ENCODE peak calls at places on chromosomes 2 and 18, in ten cellular contexts. H is neural crest cell; W is left ventricle myocardium superior; I is stimulated activated CD4-positive, alpha-beta T cell treated with anti-CD3 and anti-CD28 coated beads, Interleukin-2, amount 100 ng/mL, for 4 hours; D is amniotic stem cell; X is germinal center; Y is activated CD8-positive, alpha-beta memory T cell treated with anti-CD3 and anti-CD28 coated beads, Interleukin-2, amount 50 U/mL, for 48 hours; P is pons; R is activated T-cell treated with anti-CD3 and anti-CD28 coated beads for 1 hour; C is activated gamma-delta T cell treated with anti-CD3 and anti-CD28 coated beads, Interleukin-2, amount 50 U/mL, for 16 hours. V is an unnamed sample.

GRCh38 chr18:55345103-55345950 is 242.7 kb downstream of the TCF4 start:
- DNase-seq in H (no peak), W (no peak), I (no peak), D (no peak), X (no peak), Y (no peak), P (peak), R (no peak), C (no peak), V (no peak)

GRCh38 chr2:14492920-14493503 is 139.5 kb upstream of the LRATD1 start:
- DNase-seq in H (no peak), W (no peak), I (no peak), D (peak), X (no peak), Y (no peak), P (no peak), R (no peak), C (no peak), V (no peak)

GRCh38 chr2:238853218-238853617 is 5.3 kb downstream of the TWIST2 start:
- DNase-seq in H (no peak), W (no peak), I (no peak), D (no peak), X (no peak), Y (no peak), P (no peak), R (no peak), C (no peak), V (no peak)

GRCh38 chr2:128511731-128512663 is 193.3 kb upstream of the HS6ST1 start:
- DNase-seq in H (no peak), W (no peak), I (no peak), D (no peak), X (no peak), Y (no peak), P (no peak), R (no peak), C (no peak), V (no peak)

GRCh38 chr2:215356948-215357461 is 45.1 kb downstream of the ATIC start:
- DNase-seq in H (no peak), W (no peak), I (no peak), D (no peak), X (no peak), Y (no peak), P (no peak), R (no peak), C (no peak), V (no peak)

GRCh38 chr2:46548103-46548486 is 68.7 kb downstream of the TMEM247 start:
- DNase-seq in H (no peak), W (peak), I (no peak), D (no peak), X (no peak), Y (no peak), P (peak), R (no peak), C (no peak), V (no peak)

GRCh38 chr2:18546586-18546985 is 13.9 kb downstream of the RDH14 start:
- DNase-seq in H (no peak), W (no peak), I (no peak), D (no peak), X (no peak), Y (no peak), P (peak), R (no peak), C (no peak), V (no peak)

GRCh38 chr18:5628512-5629255 is 84.9 kb upstream of the EPB41L3 start:
- DNase-seq in H (peak), W (peak), I (no peak), D (no peak), X (peak), Y (peak), P (no peak), R (no peak), C (no peak), V (no peak)

GRCh38 chr18:7635948-7636347 is 68.8 kb downstream of the PTPRM start:
- DNase-seq in H (no peak), W (no peak), I (no peak), D (no peak), X (no peak), Y (no peak), P (no peak), R (no peak), C (no peak), V (no peak)

GRCh38 chr2:4884117-4884571 is 808.0 kb upstream of the SOX11 start:
- DNase-seq in H (no peak), W (no peak), I (no peak), D (no peak), X (no peak), Y (no peak), P (no peak), R (no peak), C (no peak), V (no peak)

GRCh38 chr18:46416706-46417638 is 240.0 kb downstream of the LOXHD1 start:
- DNase-seq in H (no peak), W (no peak), I (no peak), D (no peak), X (peak), Y (no peak), P (no peak), R (no peak), C (no peak), V (no peak)

GRCh38 chr18:41162781-41163180 is 792.3 kb upstream of the PIK3C3 start:
- DNase-seq in H (no peak), W (no peak), I (no peak), D (no peak), X (no peak), Y (no peak), P (no peak), R (no peak), C (no peak), V (no peak)

GRCh38 chr18:40883271-40883670 is 1071.8 kb upstream of the PIK3C3 start:
- DNase-seq in H (no peak), W (no peak), I (no peak), D (no peak), X (no peak), Y (no peak), P (no peak), R (no peak), C (no peak), V (no peak)

GRCh38 chr18:63823516-63824219 is 48.5 kb downstream of the SERPINB7 start:
- DNase-seq in H (peak), W (peak), I (no peak), D (no peak), X (no peak), Y (peak), P (peak), R (no peak), C (no peak), V (no peak)

GRCh38 chr2:151269798-151270568 is 8.3 kb upstream of the RBM43 start:
- DNase-seq in H (no peak), W (no peak), I (no peak), D (no peak), X (no peak), Y (no peak), P (no peak), R (no peak), C (no peak), V (no peak)

GRCh38 chr18:52950153-52950552 is 610.2 kb downstream of the DCC start:
- DNase-seq in H (no peak), W (no peak), I (no peak), D (no peak), X (no peak), Y (no peak), P (no peak), R (no peak), C (no peak), V (no peak)

GRCh38 chr2:108604196-108604595 is 69.9 kb downstream of the LIMS1 start:
- DNase-seq in H (no peak), W (no peak), I (no peak), D (no peak), X (no peak), Y (no peak), P (no peak), R (no peak), C (no peak), V (no peak)

GRCh38 chr2:44450082-44450481 is 88.3 kb downstream of the CAMKMT start:
- DNase-seq in H (no peak), W (no peak), I (no peak), D (no peak), X (no peak), Y (no peak), P (no peak), R (no peak), C (no peak), V (no peak)

GRCh38 chr2:57515366-57515765 is 531.2 kb upstream of the VRK2 start:
- DNase-seq in H (no peak), W (no peak), I (no peak), D (no peak), X (no peak), Y (no peak), P (no peak), R (no peak), C (no peak), V (no peak)

GRCh38 chr2:72214429-72215143 is 66.9 kb upstream of the CYP26B1 start:
- DNase-seq in H (no peak), W (no peak), I (no peak), D (peak), X (no peak), Y (no peak), P (no peak), R (no peak), C (no peak), V (no peak)

GRCh38 chr2:216391401-216391800 is 19.1 kb upstream of the MARCHF4 start:
- DNase-seq in H (no peak), W (no peak), I (no peak), D (no peak), X (no peak), Y (no peak), P (no peak), R (no peak), C (no peak), V (no peak)

GRCh38 chr2:201837391-201837790 is 31.1 kb downstream of the CDK15 start:
- DNase-seq in H (no peak), W (no peak), I (no peak), D (no peak), X (no peak), Y (no peak), P (no peak), R (no peak), C (no peak), V (no peak)

GRCh38 chr2:46747297-46747818 is 168.2 kb downstream of the MCFD2 start:
- DNase-seq in H (no peak), W (no peak), I (no peak), D (no peak), X (no peak), Y (no peak), P (no peak), R (no peak), C (no peak), V (no peak)

GRCh38 chr2:118763797-118764196 is 83.7 kb downstream of the EN1 start:
- DNase-seq in H (no peak), W (no peak), I (no peak), D (no peak), X (no peak), Y (no peak), P (peak), R (no peak), C (no peak), V (no peak)

GRCh38 chr18:35923939-35924338 is 48.5 kb upstream of the RMP24 start:
- DNase-seq in H (no peak), W (no peak), I (no peak), D (no peak), X (no peak), Y (no peak), P (no peak), R (no peak), C (no peak), V (no peak)

GRCh38 chr18:49459404-49460171 is 857 bp downstream of the DYM start:
- DNase-seq in H (no peak), W (no peak), I (no peak), D (no peak), X (peak), Y (no peak), P (peak), R (no peak), C (peak), V (no peak)

GRCh38 chr2:197517150-197517549 is 1.3 kb downstream of the MOB4 start:
- DNase-seq in H (no peak), W (no peak), I (no peak), D (no peak), X (no peak), Y (no peak), P (no peak), R (no peak), C (no peak), V (no peak)

GRCh38 chr2:237171396-237171795 is 85.7 kb downstream of the COPS8 start:
- DNase-seq in H (no peak), W (no peak), I (no peak), D (peak), X (no peak), Y (no peak), P (peak), R (no peak), C (no peak), V (no peak)

GRCh38 chr2:47422016-47422415 is 19.1 kb downstream of the MSH2 start:
- DNase-seq in H (no peak), W (no peak), I (no peak), D (no peak), X (no peak), Y (no peak), P (no peak), R (no peak), C (no peak), V (no peak)

GRCh38 chr2:190950566-190950991 is 63.4 kb downstream of the STAT1 start:
- DNase-seq in H (no peak), W (no peak), I (no peak), D (no peak), X (no peak), Y (no peak), P (no peak), R (no peak), C (no peak), V (no peak)

V was measured in NT2/D1.